ENCODE peak calls at places on chromosomes 2 and 18, in eight cellular contexts. Y, H, S, R, Q, A, V and O are unnamed samples.

GRCh38 chr2:30722936-30723725 is 84.1 kb downstream of the CAPN13 start:
- DNase-seq in Y (no peak), H (no peak), S (no peak), R (no peak), Q (no peak), A (no peak), V (no peak), O (no peak)

GRCh38 chr2:239396881-239397681 is 3.7 kb downstream of the HDAC4 start:
- DNase-seq in Y (no peak), H (no peak), S (no peak), R (no peak), Q (peak), A (no peak), V (no peak), O (peak)

GRCh38 chr2:222424281-222424728 is at the start of gene SGPP2:
- DNase-seq in Y (no peak), H (no peak), S (peak), R (no peak), Q (no peak), A (peak), V (no peak), O (no peak)

GRCh38 chr18:40179647-40180175 is 1775.3 kb upstream of the PIK3C3 start:
- DNase-seq in Y (peak), H (no peak), S (peak), R (no peak), Q (peak), A (no peak), V (no peak), O (no peak)

GRCh38 chr2:7639476-7639875 is 722.3 kb downstream of the RNF144A start:
- DNase-seq in Y (no peak), H (no peak), S (no peak), R (no peak), Q (no peak), A (no peak), V (no peak), O (no peak)

GRCh38 chr2:26414291-26414690 is 12.6 kb downstream of the DRC1 start:
- DNase-seq in Y (peak), H (no peak), S (no peak), R (no peak), Q (no peak), A (no peak), V (no peak), O (no peak)

GRCh38 chr18:39647627-39648502 is 2082.3 kb upstream of the CELF4 start:
- DNase-seq in Y (peak), H (peak), S (peak), R (no peak), Q (no peak), A (no peak), V (no peak), O (no peak)

GRCh38 chr2:64975232-64975791 is 13.9 kb upstream of the SLC1A4 start:
- DNase-seq in Y (peak), H (no peak), S (no peak), R (no peak), Q (peak), A (no peak), V (no peak), O (peak)

GRCh38 chr2:102070058-102070642 is 72.4 kb upstream of the IL1R1 start:
- DNase-seq in Y (peak), H (peak), S (no peak), R (no peak), Q (no peak), A (peak), V (no peak), O (peak)

GRCh38 chr2:9554841-9555337 is 741 bp downstream of the ADAM17 start:
- DNase-seq in Y (peak), H (peak), S (peak), R (no peak), Q (peak), A (no peak), V (no peak), O (no peak)

GRCh38 chr18:11387880-11388279 is 221.5 kb upstream of the SLC35G4 start:
- DNase-seq in Y (peak), H (peak), S (peak), R (no peak), Q (peak), A (no peak), V (no peak), O (peak)

GRCh38 chr18:44826418-44827259 is 146.0 kb downstream of the SETBP1 start:
- DNase-seq in Y (peak), H (peak), S (peak), R (peak), Q (peak), A (peak), V (no peak), O (peak)

GRCh38 chr18:76452357-76452756 is 42.7 kb downstream of the ZNF516 start:
- DNase-seq in Y (peak), H (no peak), S (peak), R (no peak), Q (peak), A (no peak), V (no peak), O (no peak)